ENCODE peak calls at places on chromosomes 11 and 22, in nine cellular contexts. Q is epithelial cell of esophagus; T is tibial nerve; G is astrocyte of the spinal cord; O is neural crest cell; W is PC-3; U is heart left ventricle; R is CD4-positive, alpha-beta T cell; P is cardiac muscle cell. E is an unnamed sample.

GRCh38 chr11:45410391-45411215 is 124.5 kb upstream of the SYT13 start:
- DNase-seq in T (no peak), Q (no peak), U (no peak), O (no peak), P (no peak), R (no peak), W (no peak), G (no peak), E (no peak)

GRCh38 chr11:116333193-116333592 is 439.6 kb downstream of the BUD13 start:
- DNase-seq in O (no peak), U (no peak), P (no peak), R (no peak), T (no peak), W (no peak), Q (no peak), G (no peak), E (no peak)

GRCh38 chr11:22337571-22338464 is at the start of gene SLC17A6:
- DNase-seq in T (no peak), G (peak), U (no peak), O (peak), P (peak), W (peak), Q (peak), R (no peak), E (peak)

GRCh38 chr11:66046901-66047300 is 2.1 kb downstream of the GAL3ST3 start:
- DNase-seq in P (no peak), G (no peak), T (no peak), R (no peak), O (no peak), U (no peak), W (no peak), Q (no peak), E (no peak)

GRCh38 chr11:85843929-85844328 is 11.3 kb upstream of the CCDC83 start:
- DNase-seq in Q (no peak), U (no peak), T (no peak), P (no peak), O (no peak), R (no peak), W (no peak), G (no peak), E (no peak)

GRCh38 chr11:26712497-26712896 is 9.4 kb downstream of the SLC5A12 start:
- DNase-seq in W (no peak), U (no peak), O (no peak), P (no peak), R (no peak), Q (no peak), T (no peak), G (no peak), E (no peak)

GRCh38 chr22:46234851-46235437 is 15.1 kb downstream of the CDPF1 start:
- DNase-seq in R (no peak), T (no peak), W (no peak), Q (no peak), G (no peak), U (no peak), O (no peak), P (no peak), E (no peak)

GRCh38 chr22:22877523-22878210 is 9.9 kb upstream of the IGLL5 start:
- DNase-seq in P (peak), G (peak), U (peak), O (peak), W (peak), Q (peak), T (no peak), R (peak), E (peak)

GRCh38 chr11:5348516-5349194 is 2.7 kb upstream of the OR51B6 start:
- DNase-seq in O (no peak), Q (no peak), T (no peak), R (no peak), U (no peak), W (no peak), P (no peak), G (no peak), E (no peak)

GRCh38 chr11:106156290-106156937 is 79.0 kb downstream of the AASDHPPT start:
- DNase-seq in P (peak), W (peak), Q (peak), O (peak), G (peak), R (no peak), U (no peak), T (no peak), E (peak)

GRCh38 chr22:23826510-23827350 is 12.1 kb downstream of the DERL3 start:
- DNase-seq in Q (no peak), W (no peak), G (peak), T (no peak), U (no peak), R (no peak), P (no peak), O (no peak), E (no peak)

GRCh38 chr11:47552086-47552580 is 799 bp downstream of the CELF1 start:
- DNase-seq in O (peak), P (peak), R (no peak), Q (peak), U (no peak), T (no peak), G (peak), W (peak), E (peak)

GRCh38 chr11:33869511-33870422 is 22.1 kb downstream of the LMO2 start:
- DNase-seq in P (peak), U (peak), G (peak), R (no peak), Q (peak), T (no peak), W (peak), O (peak), E (peak)

GRCh38 chr11:107963091-107963490 is 34.8 kb downstream of the RAB39A start:
- DNase-seq in T (no peak), O (no peak), Q (no peak), R (no peak), W (no peak), U (no peak), P (no peak), G (no peak), E (no peak)

GRCh38 chr11:121321614-121322243 is 29.2 kb downstream of the SC5D start:
- DNase-seq in T (no peak), P (peak), Q (peak), W (peak), O (no peak), G (peak), R (peak), U (no peak), E (peak)

GRCh38 chr11:11535611-11536010 is 86.2 kb downstream of the GALNT18 start:
- DNase-seq in T (no peak), U (peak), O (no peak), Q (no peak), W (no peak), R (no peak), G (no peak), P (no peak), E (no peak)

GRCh38 chr22:26139320-26139719 is 29.9 kb upstream of the SEZ6L start:
- DNase-seq in O (no peak), U (no peak), P (no peak), R (no peak), T (no peak), Q (no peak), W (no peak), G (no peak), E (no peak)

GRCh38 chr11:702731-703461 is 3.1 kb upstream of the EPS8L2 start:
- DNase-seq in G (no peak), T (no peak), W (peak), P (no peak), R (no peak), Q (no peak), U (no peak), O (no peak), E (no peak)

GRCh38 chr11:15969281-15969680 is 387.1 kb downstream of the SOX6 start:
- DNase-seq in O (no peak), R (no peak), Q (peak), G (peak), P (peak), U (peak), T (peak), W (peak), E (peak)

GRCh38 chr11:70064011-70064725 is 13.9 kb upstream of the ANO1 start:
- DNase-seq in T (no peak), U (no peak), G (no peak), Q (no peak), P (no peak), O (no peak), W (no peak), R (no peak), E (no peak)

GRCh38 chr11:119742263-119742861 is 13.4 kb upstream of the NECTIN1 start:
- DNase-seq in O (peak), U (no peak), T (no peak), W (no peak), G (no peak), Q (no peak), P (peak), R (no peak), E (no peak)

GRCh38 chr11:44335052-44335894 is 25.3 kb upstream of the ALX4 start:
- DNase-seq in P (no peak), W (no peak), R (no peak), U (no peak), G (no peak), T (no peak), Q (no peak), O (no peak), E (no peak)

GRCh38 chr11:2524446-2525165 is 79.8 kb downstream of the KCNQ1 start:
- DNase-seq in O (no peak), T (peak), R (no peak), W (no peak), Q (no peak), G (no peak), U (peak), P (no peak), E (no peak)

GRCh38 chr22:30325724-30326703 is 727 bp downstream of the TBC1D10A start:
- DNase-seq in P (no peak), T (no peak), U (peak), W (no peak), Q (no peak), O (no peak), R (no peak), G (no peak), E (no peak)

GRCh38 chr11:64769283-64769682 is 9.1 kb downstream of the SF1 start:
- DNase-seq in O (no peak), G (no peak), R (no peak), W (no peak), U (no peak), T (no peak), Q (no peak), P (no peak), E (no peak)

GRCh38 chr11:86676533-86677154 is 4.2 kb upstream of the ME3 start:
- DNase-seq in P (peak), W (peak), Q (peak), R (no peak), U (no peak), T (no peak), O (no peak), G (no peak), E (no peak)

GRCh38 chr11:68411501-68411991 is 49.0 kb upstream of the PPP6R3 start:
- DNase-seq in G (no peak), P (no peak), W (no peak), R (no peak), Q (no peak), O (no peak), U (no peak), T (no peak), E (no peak)

GRCh38 chr22:45546333-45547015 is 43.8 kb downstream of the FBLN1 start:
- DNase-seq in R (no peak), U (no peak), G (no peak), Q (no peak), P (no peak), W (no peak), O (no peak), T (no peak), E (no peak)

GRCh38 chr11:63916837-63917684 is at the start of gene RCOR2:
- DNase-seq in G (peak), O (peak), P (peak), Q (peak), U (peak), T (peak), R (peak), W (peak), E (peak)

GRCh38 chr11:122234257-122234656 is 118.2 kb upstream of the BLID start:
- DNase-seq in P (no peak), U (no peak), Q (no peak), R (no peak), T (no peak), O (no peak), G (no peak), W (no peak), E (no peak)

GRCh38 chr22:30266445-30267381 is at the start of gene OSM:
- DNase-seq in O (no peak), Q (no peak), T (no peak), R (peak), W (no peak), P (no peak), G (no peak), U (peak), E (no peak)

GRCh38 chr11:101453682-101454081 is 130.1 kb downstream of the TRPC6 start:
- DNase-seq in G (peak), O (no peak), Q (peak), T (no peak), W (peak), R (no peak), U (no peak), P (no peak), E (no peak)

GRCh38 chr11:6371825-6372224 is 18.4 kb upstream of the SMPD1 start:
- DNase-seq in R (no peak), U (no peak), G (no peak), Q (no peak), O (no peak), T (no peak), W (no peak), P (no peak), E (no peak)

GRCh38 chr11:105582497-105582896 is 27.4 kb upstream of the GRIA4 start:
- DNase-seq in P (no peak), O (no peak), T (no peak), R (no peak), Q (peak), G (no peak), W (peak), U (no peak), E (no peak)

GRCh38 chr11:76599041-76600013 is 71.2 kb downstream of the LRRC32 start:
- DNase-seq in P (peak), O (no peak), U (no peak), R (no peak), T (no peak), G (peak), W (no peak), Q (no peak), E (no peak)

GRCh38 chr11:20782771-20783170 is 113.4 kb downstream of the NELL1 start:
- DNase-seq in G (no peak), O (no peak), T (no peak), P (no peak), R (no peak), Q (no peak), W (no peak), U (no peak), E (no peak)

GRCh38 chr11:56521955-56522354 is 21.1 kb downstream of the OR5M11 start:
- DNase-seq in Q (no peak), U (no peak), T (no peak), G (no peak), O (no peak), W (peak), R (no peak), P (no peak), E (no peak)
- TF ChIP-seq CTCF in Q (no peak), U (no peak), T (no peak), G (no peak), O (peak), W (peak), R (no peak), P (no peak), E (no peak)

GRCh38 chr22:19845369-19845722 is 9.3 kb downstream of the GNB1L start:
- DNase-seq in O (no peak), W (no peak), U (no peak), G (no peak), R (no peak), Q (no peak), P (no peak), T (no peak), E (no peak)

GRCh38 chr22:19846620-19847344 is 7.9 kb downstream of the GNB1L start:
- DNase-seq in U (no peak), R (no peak), O (no peak), Q (no peak), W (no peak), T (no peak), G (no peak), P (no peak), E (no peak)

GRCh38 chr22:19843107-19843856 is 11.4 kb downstream of the GNB1L start:
- DNase-seq in U (peak), P (no peak), O (no peak), T (no peak), Q (no peak), G (no peak), W (no peak), R (no peak), E (no peak)

GRCh38 chr22:19843857-19844422 is 10.7 kb downstream of the GNB1L start:
- DNase-seq in Q (no peak), O (no peak), G (no peak), W (no peak), T (no peak), U (no peak), R (no peak), P (no peak), E (no peak)

GRCh38 chr22:19844423-19845368 is 10.0 kb downstream of the GNB1L start:
- DNase-seq in W (peak), G (no peak), T (no peak), U (peak), R (no peak), Q (peak), P (peak), O (no peak), E (no peak)
- TF ChIP-seq CTCF in W (no peak), G (no peak), T (no peak), U (no peak), R (no peak), Q (no peak), P (no peak), O (no peak), E (no peak)

DNA sequence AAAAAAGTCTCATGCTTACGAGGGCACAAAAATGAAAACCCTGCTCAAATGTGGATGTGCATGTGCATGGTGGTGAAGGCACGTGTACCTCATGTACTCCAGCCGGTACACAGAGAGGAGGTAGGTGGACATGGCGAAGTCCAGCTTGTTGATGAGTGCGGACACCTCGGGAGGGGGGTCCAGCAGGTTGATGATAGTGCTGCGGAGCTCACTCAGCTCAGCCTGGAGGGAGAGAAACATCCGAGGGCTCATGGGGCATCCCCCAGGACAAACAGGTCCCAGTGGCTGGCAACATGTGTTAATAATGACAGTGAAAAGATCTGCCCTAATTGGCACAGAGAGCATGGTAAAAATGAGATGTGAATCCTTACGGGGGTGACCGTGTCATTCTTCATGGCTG is 9.2 kb upstream of the SERPIND1 start:
- DNase-seq in Q (no peak), P (no peak), U (no peak), W (no peak), O (no peak), G (no peak), R (no peak), T (no peak), E (no peak)
- TF ChIP-seq CTCF in Q (no peak), P (no peak), U (no peak), W (no peak), O (no peak), G (no peak), R (no peak), T (no peak), E (no peak)

DNA sequence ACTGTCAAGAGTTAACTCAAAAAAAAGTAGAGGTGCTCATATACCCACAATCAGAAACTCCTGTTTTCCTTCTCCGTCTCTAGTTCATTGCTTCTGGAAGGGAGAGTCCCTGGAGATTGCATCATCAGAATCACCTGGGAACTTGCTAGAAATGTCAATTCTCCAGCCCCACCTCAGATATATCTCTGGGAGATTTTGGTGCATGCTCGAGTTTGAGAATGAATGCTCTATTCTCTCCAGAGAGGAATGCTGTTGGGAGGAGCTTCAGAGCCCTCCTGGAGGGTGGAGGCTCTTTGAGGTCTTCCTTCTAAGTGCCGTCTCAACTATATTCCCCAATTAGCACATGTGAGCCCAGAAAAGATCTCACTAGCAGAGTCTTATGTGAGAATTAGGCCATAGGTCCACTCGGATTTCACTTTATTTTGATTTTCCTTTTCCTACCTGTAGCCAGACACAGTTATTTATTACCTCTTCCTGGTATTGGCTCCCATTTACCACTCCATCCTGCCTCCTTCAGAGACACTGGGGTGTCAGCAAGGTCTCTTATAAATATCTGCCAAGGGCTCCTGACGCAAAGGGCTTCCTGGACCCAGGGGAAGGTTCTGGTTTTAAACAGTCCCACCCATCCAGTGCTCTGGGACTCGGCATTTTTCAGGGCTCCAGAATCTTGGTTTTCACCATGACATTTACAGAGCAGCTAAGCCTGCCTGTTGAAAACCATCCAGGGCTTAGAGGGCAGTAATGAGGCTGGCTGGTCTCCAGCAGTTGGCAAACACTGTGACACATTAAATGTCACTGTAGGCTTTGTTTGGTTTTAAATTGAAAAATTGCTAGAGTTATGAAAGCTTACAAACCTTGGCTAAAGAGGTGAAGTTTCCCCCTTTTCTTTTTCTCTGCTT is 136.2 kb downstream of the CD44 start:
- DNase-seq in W (peak), R (no peak), T (no peak), P (no peak), O (no peak), U (peak), Q (peak), G (peak), E (no peak)
- TF ChIP-seq CTCF in W (peak), R (no peak), T (no peak), P (no peak), O (no peak), U (no peak), Q (peak), G (no peak), E (no peak)

GRCh38 chr22:43737150-43737828 is 74.8 kb downstream of the EFCAB6 start:
- DNase-seq in W (no peak), P (no peak), R (no peak), G (no peak), O (no peak), U (no peak), T (no peak), Q (no peak), E (no peak)
- TF ChIP-seq CTCF in W (no peak), P (no peak), R (no peak), G (no peak), O (no peak), U (no peak), T (no peak), Q (no peak), E (no peak)

DNA sequence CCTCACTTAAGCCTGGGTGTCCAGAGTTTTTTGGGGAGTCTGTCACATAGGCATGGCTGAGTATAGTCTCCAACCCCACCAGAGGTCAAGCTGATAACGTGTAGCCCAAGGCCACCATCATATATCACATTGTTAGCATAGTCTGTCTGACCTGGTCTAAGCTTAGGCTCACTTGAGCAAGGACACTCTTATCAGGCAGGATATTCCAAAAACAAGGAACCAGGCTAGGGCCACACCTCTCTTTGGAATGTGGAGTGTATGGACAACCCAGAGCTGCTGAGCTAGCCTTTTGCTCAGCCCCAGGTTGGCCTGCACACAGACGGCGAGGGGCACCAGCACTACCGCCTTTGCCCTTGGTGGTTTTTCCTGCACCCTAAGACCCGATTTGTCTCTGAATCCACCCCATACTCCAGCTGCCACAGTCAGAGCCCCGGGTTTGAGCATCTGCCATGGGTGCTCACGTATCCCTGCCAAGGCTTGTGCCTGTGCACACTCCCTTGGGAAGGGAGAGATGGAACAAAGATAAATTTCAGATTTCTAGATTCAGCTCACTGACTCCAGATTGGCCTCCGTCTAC is 7.2 kb downstream of the SNAP29 start:
- DNase-seq in U (no peak), O (no peak), G (no peak), W (no peak), R (no peak), P (no peak), Q (no peak), T (no peak), E (no peak)
- TF ChIP-seq CTCF in U (no peak), O (no peak), G (no peak), W (no peak), R (no peak), P (no peak), Q (no peak), T (no peak), E (no peak)

E was measured in RWPE1.